ENCODE peak calls at places on chromosomes 12 and 14, in eight cellular contexts. One of them, this sample, is unnamed.

GRCh38 chr14:76867536-76868452 is 41.6 kb downstream of the LRRC74A start:
- DNase-seq in CD8-positive, alpha-beta T cell: peak
- DNase-seq in tibial nerve: no peak
- DNase-seq in lung: peak
- DNase-seq in GM12865: peak
- DNase-seq in psoas muscle: no peak
- DNase-seq in esophagus squamous epithelium: no peak
- DNase-seq in lower leg skin: no peak
- DNase-seq in this sample: no peak

GRCh38 chr14:33788116-33788515 is 162.8 kb downstream of the EGLN3 start:
- DNase-seq in CD8-positive, alpha-beta T cell: no peak
- DNase-seq in tibial nerve: no peak
- DNase-seq in lung: no peak
- DNase-seq in GM12865: no peak
- DNase-seq in psoas muscle: no peak
- DNase-seq in esophagus squamous epithelium: no peak
- DNase-seq in lower leg skin: no peak
- DNase-seq in this sample: no peak

GRCh38 chr14:101491841-101492240 is 69.5 kb upstream of the DIO3 start:
- DNase-seq in CD8-positive, alpha-beta T cell: peak
- DNase-seq in tibial nerve: peak
- DNase-seq in lung: no peak
- DNase-seq in GM12865: no peak
- DNase-seq in psoas muscle: no peak
- DNase-seq in esophagus squamous epithelium: no peak
- DNase-seq in lower leg skin: no peak
- DNase-seq in this sample: no peak

GRCh38 chr14:29603721-29604120 is 323.9 kb downstream of the PRKD1 start:
- DNase-seq in CD8-positive, alpha-beta T cell: no peak
- DNase-seq in tibial nerve: no peak
- DNase-seq in lung: no peak
- DNase-seq in GM12865: no peak
- DNase-seq in psoas muscle: no peak
- DNase-seq in esophagus squamous epithelium: no peak
- DNase-seq in lower leg skin: no peak
- DNase-seq in this sample: no peak

GRCh38 chr12:47271800-47272230 is 192.1 kb upstream of the AMIGO2 start:
- DNase-seq in CD8-positive, alpha-beta T cell: no peak
- DNase-seq in tibial nerve: no peak
- DNase-seq in lung: no peak
- DNase-seq in GM12865: no peak
- DNase-seq in psoas muscle: no peak
- DNase-seq in esophagus squamous epithelium: no peak
- DNase-seq in lower leg skin: no peak
- DNase-seq in this sample: no peak

GRCh38 chr12:71626098-71626497 is 37.5 kb downstream of the ZFC3H1 start:
- DNase-seq in CD8-positive, alpha-beta T cell: no peak
- DNase-seq in tibial nerve: no peak
- DNase-seq in lung: no peak
- DNase-seq in GM12865: peak
- DNase-seq in psoas muscle: no peak
- DNase-seq in esophagus squamous epithelium: no peak
- DNase-seq in lower leg skin: no peak
- DNase-seq in this sample: no peak

GRCh38 chr12:85626782-85627171 is 209.4 kb downstream of the RASSF9 start:
- DNase-seq in CD8-positive, alpha-beta T cell: no peak
- DNase-seq in tibial nerve: no peak
- DNase-seq in lung: no peak
- DNase-seq in GM12865: no peak
- DNase-seq in psoas muscle: no peak
- DNase-seq in esophagus squamous epithelium: no peak
- DNase-seq in lower leg skin: no peak
- DNase-seq in this sample: no peak

GRCh38 chr12:88650715-88651114 is 70.4 kb upstream of the KITLG start:
- DNase-seq in CD8-positive, alpha-beta T cell: no peak
- DNase-seq in tibial nerve: no peak
- DNase-seq in lung: no peak
- DNase-seq in GM12865: no peak
- DNase-seq in psoas muscle: no peak
- DNase-seq in esophagus squamous epithelium: no peak
- DNase-seq in lower leg skin: peak
- DNase-seq in this sample: peak

GRCh38 chr12:48004039-48004940 is at the start of gene COL2A1:
- DNase-seq in CD8-positive, alpha-beta T cell: no peak
- DNase-seq in tibial nerve: no peak
- DNase-seq in lung: no peak
- DNase-seq in GM12865: no peak
- DNase-seq in psoas muscle: peak
- DNase-seq in esophagus squamous epithelium: no peak
- DNase-seq in lower leg skin: no peak
- DNase-seq in this sample: no peak

GRCh38 chr12:112349440-112349839 is 32.8 kb downstream of the HECTD4 start:
- DNase-seq in CD8-positive, alpha-beta T cell: no peak
- DNase-seq in tibial nerve: no peak
- DNase-seq in lung: no peak
- DNase-seq in GM12865: no peak
- DNase-seq in psoas muscle: no peak
- DNase-seq in esophagus squamous epithelium: no peak
- DNase-seq in lower leg skin: no peak
- DNase-seq in this sample: peak

GRCh38 chr12:128510527-128510926 is 243.6 kb downstream of the TMEM132C start:
- DNase-seq in CD8-positive, alpha-beta T cell: no peak
- DNase-seq in tibial nerve: no peak
- DNase-seq in lung: no peak
- DNase-seq in GM12865: no peak
- DNase-seq in psoas muscle: no peak
- DNase-seq in esophagus squamous epithelium: no peak
- DNase-seq in lower leg skin: no peak
- DNase-seq in this sample: no peak

GRCh38 chr12:69779928-69780327 is 41.3 kb downstream of the RAB3IP start:
- DNase-seq in CD8-positive, alpha-beta T cell: no peak
- DNase-seq in tibial nerve: no peak
- DNase-seq in lung: no peak
- DNase-seq in GM12865: no peak
- DNase-seq in psoas muscle: no peak
- DNase-seq in esophagus squamous epithelium: no peak
- DNase-seq in lower leg skin: no peak
- DNase-seq in this sample: peak

GRCh38 chr12:22257100-22257499 is 77.4 kb downstream of the ST8SIA1 start:
- DNase-seq in CD8-positive, alpha-beta T cell: no peak
- DNase-seq in tibial nerve: no peak
- DNase-seq in lung: no peak
- DNase-seq in GM12865: no peak
- DNase-seq in psoas muscle: no peak
- DNase-seq in esophagus squamous epithelium: no peak
- DNase-seq in lower leg skin: no peak
- DNase-seq in this sample: no peak

GRCh38 chr12:52971701-52972329 is 22.9 kb downstream of the KRT18 start:
- DNase-seq in CD8-positive, alpha-beta T cell: no peak
- DNase-seq in tibial nerve: no peak
- DNase-seq in lung: no peak
- DNase-seq in GM12865: no peak
- DNase-seq in psoas muscle: no peak
- DNase-seq in esophagus squamous epithelium: no peak
- DNase-seq in lower leg skin: no peak
- DNase-seq in this sample: peak

GRCh38 chr12:52975204-52975603 is 26.3 kb downstream of the KRT18 start:
- DNase-seq in CD8-positive, alpha-beta T cell: no peak
- DNase-seq in tibial nerve: no peak
- DNase-seq in lung: no peak
- DNase-seq in GM12865: no peak
- DNase-seq in psoas muscle: no peak
- DNase-seq in esophagus squamous epithelium: no peak
- DNase-seq in lower leg skin: no peak
- DNase-seq in this sample: no peak

GRCh38 chr12:52976574-52977071 is 27.7 kb downstream of the KRT18 start:
- DNase-seq in CD8-positive, alpha-beta T cell: no peak
- DNase-seq in tibial nerve: no peak
- DNase-seq in lung: no peak
- DNase-seq in GM12865: no peak
- DNase-seq in psoas muscle: no peak
- DNase-seq in esophagus squamous epithelium: no peak
- DNase-seq in lower leg skin: no peak
- DNase-seq in this sample: no peak

GRCh38 chr12:52977195-52977594 is 28.3 kb downstream of the KRT18 start:
- DNase-seq in CD8-positive, alpha-beta T cell: no peak
- DNase-seq in tibial nerve: no peak
- DNase-seq in lung: no peak
- DNase-seq in GM12865: no peak
- DNase-seq in psoas muscle: no peak
- DNase-seq in esophagus squamous epithelium: no peak
- DNase-seq in lower leg skin: no peak
- DNase-seq in this sample: no peak

GRCh38 chr12:52975820-52976573 is 27.1 kb downstream of the KRT18 start:
- DNase-seq in CD8-positive, alpha-beta T cell: no peak
- DNase-seq in tibial nerve: no peak
- DNase-seq in lung: no peak
- DNase-seq in GM12865: no peak
- DNase-seq in psoas muscle: no peak
- DNase-seq in esophagus squamous epithelium: no peak
- DNase-seq in lower leg skin: no peak
- DNase-seq in this sample: no peak
- TF ChIP-seq CTCF in CD8-positive, alpha-beta T cell: no peak
- TF ChIP-seq CTCF in tibial nerve: no peak
- TF ChIP-seq CTCF in lung: no peak
- TF ChIP-seq CTCF in GM12865: no peak
- TF ChIP-seq CTCF in psoas muscle: no peak
- TF ChIP-seq CTCF in esophagus squamous epithelium: no peak
- TF ChIP-seq CTCF in lower leg skin: no peak
- TF ChIP-seq CTCF in this sample: no peak

GRCh38 chr12:122982963-122983788 is 2.7 kb downstream of the ARL6IP4 start:
- DNase-seq in CD8-positive, alpha-beta T cell: no peak
- DNase-seq in tibial nerve: no peak
- DNase-seq in lung: no peak
- DNase-seq in GM12865: no peak
- DNase-seq in psoas muscle: no peak
- DNase-seq in esophagus squamous epithelium: no peak
- DNase-seq in lower leg skin: no peak
- DNase-seq in this sample: no peak
- H3K4me3 ChIP-seq in CD8-positive, alpha-beta T cell: peak
- H3K4me3 ChIP-seq in tibial nerve: no peak
- H3K4me3 ChIP-seq in lung: no peak
- H3K4me3 ChIP-seq in GM12865: no peak
- H3K4me3 ChIP-seq in psoas muscle: no peak
- H3K4me3 ChIP-seq in esophagus squamous epithelium: no peak
- H3K4me3 ChIP-seq in lower leg skin: no peak
- H3K4me3 ChIP-seq in this sample: no peak

GRCh38 chr12:132489602-132490239 is at the start of gene FBRSL1:
- DNase-seq in CD8-positive, alpha-beta T cell: peak
- DNase-seq in tibial nerve: peak
- DNase-seq in lung: peak
- DNase-seq in GM12865: peak
- DNase-seq in psoas muscle: peak
- DNase-seq in esophagus squamous epithelium: peak
- DNase-seq in lower leg skin: peak
- DNase-seq in this sample: peak
- TF ChIP-seq CTCF in CD8-positive, alpha-beta T cell: no peak
- TF ChIP-seq CTCF in tibial nerve: no peak
- TF ChIP-seq CTCF in lung: no peak
- TF ChIP-seq CTCF in GM12865: no peak
- TF ChIP-seq CTCF in psoas muscle: no peak
- TF ChIP-seq CTCF in esophagus squamous epithelium: no peak
- TF ChIP-seq CTCF in lower leg skin: no peak
- TF ChIP-seq CTCF in this sample: no peak

GRCh38 chr12:5188413-5188930 is 144.8 kb downstream of the KCNA5 start:
- DNase-seq in CD8-positive, alpha-beta T cell: no peak
- DNase-seq in tibial nerve: no peak
- DNase-seq in lung: no peak
- DNase-seq in GM12865: no peak
- DNase-seq in psoas muscle: no peak
- DNase-seq in esophagus squamous epithelium: no peak
- DNase-seq in lower leg skin: no peak
- DNase-seq in this sample: no peak

GRCh38 chr12:5187136-5187535 is 143.5 kb downstream of the KCNA5 start:
- DNase-seq in CD8-positive, alpha-beta T cell: no peak
- DNase-seq in tibial nerve: no peak
- DNase-seq in lung: no peak
- DNase-seq in GM12865: no peak
- DNase-seq in psoas muscle: no peak
- DNase-seq in esophagus squamous epithelium: no peak
- DNase-seq in lower leg skin: no peak
- DNase-seq in this sample: no peak

GRCh38 chr12:5186715-5187114 is 143.0 kb downstream of the KCNA5 start:
- DNase-seq in CD8-positive, alpha-beta T cell: no peak
- DNase-seq in tibial nerve: no peak
- DNase-seq in lung: no peak
- DNase-seq in GM12865: no peak
- DNase-seq in psoas muscle: no peak
- DNase-seq in esophagus squamous epithelium: no peak
- DNase-seq in lower leg skin: no peak
- DNase-seq in this sample: no peak

GRCh38 chr12:5184159-5184558 is 140.5 kb downstream of the KCNA5 start:
- DNase-seq in CD8-positive, alpha-beta T cell: no peak
- DNase-seq in tibial nerve: no peak
- DNase-seq in lung: no peak
- DNase-seq in GM12865: no peak
- DNase-seq in psoas muscle: no peak
- DNase-seq in esophagus squamous epithelium: no peak
- DNase-seq in lower leg skin: no peak
- DNase-seq in this sample: no peak

GRCh38 chr12:5185435-5186069 is 141.9 kb downstream of the KCNA5 start:
- DNase-seq in CD8-positive, alpha-beta T cell: no peak
- DNase-seq in tibial nerve: no peak
- DNase-seq in lung: no peak
- DNase-seq in GM12865: no peak
- DNase-seq in psoas muscle: no peak
- DNase-seq in esophagus squamous epithelium: no peak
- DNase-seq in lower leg skin: no peak
- DNase-seq in this sample: no peak
- H3K4me3 ChIP-seq in CD8-positive, alpha-beta T cell: no peak
- H3K4me3 ChIP-seq in tibial nerve: peak
- H3K4me3 ChIP-seq in lung: no peak
- H3K4me3 ChIP-seq in GM12865: no peak
- H3K4me3 ChIP-seq in psoas muscle: peak
- H3K4me3 ChIP-seq in esophagus squamous epithelium: peak
- H3K4me3 ChIP-seq in lower leg skin: no peak
- H3K4me3 ChIP-seq in this sample: no peak

GRCh38 chr12:110824342-110824741 is 22.4 kb upstream of the CCDC63 start:
- DNase-seq in CD8-positive, alpha-beta T cell: no peak
- DNase-seq in tibial nerve: no peak
- DNase-seq in lung: no peak
- DNase-seq in GM12865: no peak
- DNase-seq in psoas muscle: no peak
- DNase-seq in esophagus squamous epithelium: no peak
- DNase-seq in lower leg skin: no peak
- DNase-seq in this sample: no peak
- TF ChIP-seq CTCF in CD8-positive, alpha-beta T cell: no peak
- TF ChIP-seq CTCF in tibial nerve: no peak
- TF ChIP-seq CTCF in lung: no peak
- TF ChIP-seq CTCF in GM12865: no peak
- TF ChIP-seq CTCF in psoas muscle: no peak
- TF ChIP-seq CTCF in esophagus squamous epithelium: no peak
- TF ChIP-seq CTCF in lower leg skin: no peak
- TF ChIP-seq CTCF in this sample: no peak

GRCh38 chr14:59582161-59582560 is 5.5 kb upstream of the CCDC175 start:
- DNase-seq in CD8-positive, alpha-beta T cell: no peak
- DNase-seq in tibial nerve: no peak
- DNase-seq in lung: no peak
- DNase-seq in GM12865: no peak
- DNase-seq in psoas muscle: no peak
- DNase-seq in esophagus squamous epithelium: no peak
- DNase-seq in lower leg skin: no peak
- DNase-seq in this sample: no peak

GRCh38 chr14:59576332-59577294 is at the start of gene CCDC175:
- DNase-seq in CD8-positive, alpha-beta T cell: peak
- DNase-seq in tibial nerve: peak
- DNase-seq in lung: peak
- DNase-seq in GM12865: peak
- DNase-seq in psoas muscle: peak
- DNase-seq in esophagus squamous epithelium: no peak
- DNase-seq in lower leg skin: peak
- DNase-seq in this sample: peak
- H3K4me3 ChIP-seq in CD8-positive, alpha-beta T cell: peak
- H3K4me3 ChIP-seq in tibial nerve: peak
- H3K4me3 ChIP-seq in lung: no peak
- H3K4me3 ChIP-seq in GM12865: peak
- H3K4me3 ChIP-seq in psoas muscle: peak
- H3K4me3 ChIP-seq in esophagus squamous epithelium: peak
- H3K4me3 ChIP-seq in lower leg skin: no peak
- H3K4me3 ChIP-seq in this sample: peak

This sample was measured in fibroblast of mammary gland.